ENCODE peak calls at places on chromosomes 4 and X, in seven cellular contexts. Z, T, W, D, P, M and I are unnamed samples.

GRCh38 chr4:15938182-15938581 is 358 bp downstream of the FGFBP1 start:
- DNase-seq in Z (no peak), T (no peak), W (peak; percentile 51), D (no peak), P (no peak), M (no peak), I (no peak)

GRCh38 chrX:154735695-154736393 is 15.0 kb downstream of the GAB3 start:
- DNase-seq in Z (no peak), T (no peak), W (no peak), D (no peak), P (peak; percentile 73), M (no peak), I (no peak)

GRCh38 chr4:154329939-154330338 is 161.7 kb downstream of the DCHS2 start:
- DNase-seq in Z (no peak), T (no peak), W (no peak), D (no peak), P (peak; percentile 30), M (no peak), I (no peak)

GRCh38 chrX:119880076-119880475 is 8.4 kb downstream of the NDUFA1 start:
- DNase-seq in Z (no peak), T (no peak), W (no peak), D (no peak), P (no peak), M (no peak), I (no peak)

GRCh38 chrX:17822351-17822750 is 38.7 kb downstream of the RAI2 start:
- DNase-seq in Z (no peak), T (no peak), W (no peak), D (no peak), P (no peak), M (no peak), I (no peak)

GRCh38 chr4:5891563-5892320 is 1.1 kb downstream of the CRMP1 start:
- DNase-seq in Z (no peak), T (no peak), W (no peak), D (peak; percentile 25), P (no peak), M (no peak), I (no peak)

GRCh38 chrX:40552768-40553167 is 28.0 kb upstream of the ATP6AP2 start:
- DNase-seq in Z (no peak), T (no peak), W (no peak), D (no peak), P (no peak), M (no peak), I (no peak)

GRCh38 chrX:1531106-1531890 is 5.7 kb downstream of the P2RY8 start:
- DNase-seq in Z (no peak), T (no peak), W (no peak), D (no peak), P (no peak), M (no peak), I (no peak)

GRCh38 chr4:78024085-78024484 is 33.0 kb upstream of the FRAS1 start:
- DNase-seq in Z (no peak), T (no peak), W (no peak), D (no peak), P (no peak), M (no peak), I (no peak)

GRCh38 chr4:124483043-124483906 is 229.3 kb downstream of the ANKRD50 start:
- DNase-seq in Z (no peak), T (no peak), W (peak; percentile 45), D (peak; percentile 70), P (no peak), M (no peak), I (no peak)

GRCh38 chrX:153463031-153463430 is 7.3 kb downstream of the HAUS7 start:
- DNase-seq in Z (no peak), T (no peak), W (no peak), D (no peak), P (no peak), M (no peak), I (no peak)

GRCh38 chr4:39046243-39046642 is 14.0 kb upstream of the TMEM156 start:
- DNase-seq in Z (no peak), T (no peak), W (no peak), D (no peak), P (no peak), M (no peak), I (no peak)

GRCh38 chr4:169008478-169008877 is 1.6 kb downstream of the CBR4 start:
- DNase-seq in Z (no peak), T (no peak), W (no peak), D (no peak), P (no peak), M (no peak), I (no peak)

GRCh38 chr4:42653606-42654560 is 3.0 kb downstream of the ATP8A1 start:
- DNase-seq in Z (no peak), T (no peak), W (no peak), D (no peak), P (no peak), M (no peak), I (no peak)